ENCODE peak calls at places on chromosomes 1 and 21, in ten cellular contexts. One of them, this sample, is unnamed.

GRCh38 chr1:98920441-98921110 is 84.1 kb downstream of the PLPPR5 start:
- DNase-seq in AG09309: peak
- DNase-seq in neural progenitor cell: no peak
- DNase-seq in effector memory CD4-positive, alpha-beta T cell: no peak
- DNase-seq in cardiac fibroblast: peak
- DNase-seq in fibroblast of lung: peak
- DNase-seq in thoracic aorta: no peak
- DNase-seq in NB4: no peak
- DNase-seq in heart left ventricle: no peak
- DNase-seq in MG63: peak
- DNase-seq in this sample: no peak

GRCh38 chr1:231460614-231461013 is 38.5 kb upstream of the EGLN1 start:
- DNase-seq in neural progenitor cell: no peak
- DNase-seq in AG09309: no peak
- DNase-seq in thoracic aorta: no peak
- DNase-seq in MG63: no peak
- DNase-seq in NB4: peak
- DNase-seq in fibroblast of lung: peak
- DNase-seq in heart left ventricle: no peak
- DNase-seq in cardiac fibroblast: peak
- DNase-seq in effector memory CD4-positive, alpha-beta T cell: peak
- DNase-seq in this sample: peak

GRCh38 chr1:111937147-111937725 is 52.2 kb downstream of the KCND3 start:
- DNase-seq in NB4: no peak
- DNase-seq in cardiac fibroblast: no peak
- DNase-seq in effector memory CD4-positive, alpha-beta T cell: no peak
- DNase-seq in thoracic aorta: no peak
- DNase-seq in AG09309: no peak
- DNase-seq in neural progenitor cell: no peak
- DNase-seq in MG63: peak
- DNase-seq in heart left ventricle: no peak
- DNase-seq in fibroblast of lung: no peak
- DNase-seq in this sample: no peak

GRCh38 chr1:20717452-20718342 is at the start of gene KIF17:
- DNase-seq in MG63: peak
- DNase-seq in cardiac fibroblast: peak
- DNase-seq in NB4: peak
- DNase-seq in effector memory CD4-positive, alpha-beta T cell: peak
- DNase-seq in AG09309: no peak
- DNase-seq in heart left ventricle: peak
- DNase-seq in thoracic aorta: no peak
- DNase-seq in fibroblast of lung: peak
- DNase-seq in neural progenitor cell: peak
- DNase-seq in this sample: no peak

GRCh38 chr1:156766288-156767100 is 841 bp upstream of the PRCC start:
- DNase-seq in heart left ventricle: no peak
- DNase-seq in effector memory CD4-positive, alpha-beta T cell: no peak
- DNase-seq in neural progenitor cell: peak
- DNase-seq in MG63: no peak
- DNase-seq in thoracic aorta: no peak
- DNase-seq in cardiac fibroblast: peak
- DNase-seq in fibroblast of lung: no peak
- DNase-seq in AG09309: no peak
- DNase-seq in NB4: no peak
- DNase-seq in this sample: no peak

GRCh38 chr21:42466700-42467612 is 29.1 kb downstream of the RSPH1 start:
- DNase-seq in effector memory CD4-positive, alpha-beta T cell: no peak
- DNase-seq in thoracic aorta: no peak
- DNase-seq in AG09309: no peak
- DNase-seq in neural progenitor cell: peak
- DNase-seq in NB4: peak
- DNase-seq in MG63: peak
- DNase-seq in cardiac fibroblast: peak
- DNase-seq in heart left ventricle: no peak
- DNase-seq in fibroblast of lung: peak
- DNase-seq in this sample: peak

GRCh38 chr1:5721634-5722215 is 270.5 kb downstream of the NPHP4 start:
- DNase-seq in AG09309: no peak
- DNase-seq in heart left ventricle: no peak
- DNase-seq in NB4: no peak
- DNase-seq in cardiac fibroblast: no peak
- DNase-seq in thoracic aorta: no peak
- DNase-seq in fibroblast of lung: no peak
- DNase-seq in MG63: no peak
- DNase-seq in neural progenitor cell: no peak
- DNase-seq in effector memory CD4-positive, alpha-beta T cell: no peak
- DNase-seq in this sample: no peak

GRCh38 chr1:198333744-198334143 is 176.9 kb downstream of the NEK7 start:
- DNase-seq in heart left ventricle: no peak
- DNase-seq in fibroblast of lung: peak
- DNase-seq in thoracic aorta: no peak
- DNase-seq in AG09309: no peak
- DNase-seq in NB4: no peak
- DNase-seq in MG63: no peak
- DNase-seq in neural progenitor cell: no peak
- DNase-seq in effector memory CD4-positive, alpha-beta T cell: no peak
- DNase-seq in cardiac fibroblast: no peak
- DNase-seq in this sample: no peak

GRCh38 chr21:31470896-31471694 is 127.0 kb upstream of the TIAM1 start:
- DNase-seq in cardiac fibroblast: no peak
- DNase-seq in NB4: no peak
- DNase-seq in thoracic aorta: no peak
- DNase-seq in fibroblast of lung: no peak
- DNase-seq in AG09309: no peak
- DNase-seq in neural progenitor cell: peak
- DNase-seq in heart left ventricle: no peak
- DNase-seq in effector memory CD4-positive, alpha-beta T cell: no peak
- DNase-seq in MG63: no peak
- DNase-seq in this sample: no peak

GRCh38 chr21:33231526-33231925 is 1.8 kb downstream of the IFNAR2 start:
- DNase-seq in fibroblast of lung: no peak
- DNase-seq in NB4: no peak
- DNase-seq in thoracic aorta: no peak
- DNase-seq in heart left ventricle: no peak
- DNase-seq in cardiac fibroblast: no peak
- DNase-seq in effector memory CD4-positive, alpha-beta T cell: no peak
- DNase-seq in MG63: no peak
- DNase-seq in AG09309: no peak
- DNase-seq in neural progenitor cell: no peak
- DNase-seq in this sample: no peak

GRCh38 chr1:202968351-202968750 is 1.3 kb upstream of the CYB5R1 start:
- DNase-seq in neural progenitor cell: no peak
- DNase-seq in MG63: no peak
- DNase-seq in AG09309: no peak
- DNase-seq in heart left ventricle: no peak
- DNase-seq in effector memory CD4-positive, alpha-beta T cell: no peak
- DNase-seq in fibroblast of lung: no peak
- DNase-seq in cardiac fibroblast: no peak
- DNase-seq in thoracic aorta: no peak
- DNase-seq in NB4: no peak
- DNase-seq in this sample: no peak
- H3K4me3 ChIP-seq in neural progenitor cell: peak
- H3K4me3 ChIP-seq in MG63: peak
- H3K4me3 ChIP-seq in AG09309: no peak
- H3K4me3 ChIP-seq in heart left ventricle: no peak
- H3K4me3 ChIP-seq in effector memory CD4-positive, alpha-beta T cell: peak
- H3K4me3 ChIP-seq in fibroblast of lung: peak
- H3K4me3 ChIP-seq in cardiac fibroblast: no peak
- H3K4me3 ChIP-seq in thoracic aorta: peak
- H3K4me3 ChIP-seq in NB4: peak
- H3K4me3 ChIP-seq in this sample: peak

GRCh38 chr1:107499139-107499744 is 358.4 kb downstream of the NTNG1 start:
- DNase-seq in fibroblast of lung: no peak
- DNase-seq in thoracic aorta: no peak
- DNase-seq in neural progenitor cell: no peak
- DNase-seq in NB4: no peak
- DNase-seq in MG63: no peak
- DNase-seq in heart left ventricle: no peak
- DNase-seq in effector memory CD4-positive, alpha-beta T cell: no peak
- DNase-seq in AG09309: no peak
- DNase-seq in cardiac fibroblast: no peak
- DNase-seq in this sample: no peak
- H3K4me3 ChIP-seq in fibroblast of lung: no peak
- H3K4me3 ChIP-seq in thoracic aorta: no peak
- H3K4me3 ChIP-seq in neural progenitor cell: no peak
- H3K4me3 ChIP-seq in NB4: no peak
- H3K4me3 ChIP-seq in MG63: no peak
- H3K4me3 ChIP-seq in heart left ventricle: no peak
- H3K4me3 ChIP-seq in effector memory CD4-positive, alpha-beta T cell: no peak
- H3K4me3 ChIP-seq in AG09309: no peak
- H3K4me3 ChIP-seq in cardiac fibroblast: no peak
- H3K4me3 ChIP-seq in this sample: no peak

GRCh38 chr1:159922499-159923202 is 2.7 kb downstream of the TAGLN2 start:
- DNase-seq in cardiac fibroblast: peak
- DNase-seq in neural progenitor cell: no peak
- DNase-seq in NB4: no peak
- DNase-seq in thoracic aorta: no peak
- DNase-seq in MG63: peak
- DNase-seq in fibroblast of lung: peak
- DNase-seq in AG09309: no peak
- DNase-seq in effector memory CD4-positive, alpha-beta T cell: no peak
- DNase-seq in heart left ventricle: peak
- DNase-seq in this sample: no peak

GRCh38 chr1:159920651-159921050 is 4.7 kb downstream of the TAGLN2 start:
- DNase-seq in NB4: no peak
- DNase-seq in cardiac fibroblast: no peak
- DNase-seq in fibroblast of lung: no peak
- DNase-seq in heart left ventricle: no peak
- DNase-seq in thoracic aorta: no peak
- DNase-seq in MG63: no peak
- DNase-seq in AG09309: no peak
- DNase-seq in neural progenitor cell: no peak
- DNase-seq in effector memory CD4-positive, alpha-beta T cell: no peak
- DNase-seq in this sample: no peak

GRCh38 chr1:159921251-159921650 is 4.1 kb downstream of the TAGLN2 start:
- DNase-seq in cardiac fibroblast: no peak
- DNase-seq in fibroblast of lung: peak
- DNase-seq in neural progenitor cell: no peak
- DNase-seq in thoracic aorta: no peak
- DNase-seq in AG09309: no peak
- DNase-seq in MG63: no peak
- DNase-seq in effector memory CD4-positive, alpha-beta T cell: no peak
- DNase-seq in NB4: no peak
- DNase-seq in heart left ventricle: no peak
- DNase-seq in this sample: no peak

GRCh38 chr1:159923203-159924024 is 1.9 kb downstream of the TAGLN2 start:
- DNase-seq in effector memory CD4-positive, alpha-beta T cell: peak
- DNase-seq in neural progenitor cell: no peak
- DNase-seq in MG63: peak
- DNase-seq in fibroblast of lung: peak
- DNase-seq in thoracic aorta: peak
- DNase-seq in AG09309: no peak
- DNase-seq in NB4: peak
- DNase-seq in heart left ventricle: peak
- DNase-seq in cardiac fibroblast: peak
- DNase-seq in this sample: peak

DNA sequence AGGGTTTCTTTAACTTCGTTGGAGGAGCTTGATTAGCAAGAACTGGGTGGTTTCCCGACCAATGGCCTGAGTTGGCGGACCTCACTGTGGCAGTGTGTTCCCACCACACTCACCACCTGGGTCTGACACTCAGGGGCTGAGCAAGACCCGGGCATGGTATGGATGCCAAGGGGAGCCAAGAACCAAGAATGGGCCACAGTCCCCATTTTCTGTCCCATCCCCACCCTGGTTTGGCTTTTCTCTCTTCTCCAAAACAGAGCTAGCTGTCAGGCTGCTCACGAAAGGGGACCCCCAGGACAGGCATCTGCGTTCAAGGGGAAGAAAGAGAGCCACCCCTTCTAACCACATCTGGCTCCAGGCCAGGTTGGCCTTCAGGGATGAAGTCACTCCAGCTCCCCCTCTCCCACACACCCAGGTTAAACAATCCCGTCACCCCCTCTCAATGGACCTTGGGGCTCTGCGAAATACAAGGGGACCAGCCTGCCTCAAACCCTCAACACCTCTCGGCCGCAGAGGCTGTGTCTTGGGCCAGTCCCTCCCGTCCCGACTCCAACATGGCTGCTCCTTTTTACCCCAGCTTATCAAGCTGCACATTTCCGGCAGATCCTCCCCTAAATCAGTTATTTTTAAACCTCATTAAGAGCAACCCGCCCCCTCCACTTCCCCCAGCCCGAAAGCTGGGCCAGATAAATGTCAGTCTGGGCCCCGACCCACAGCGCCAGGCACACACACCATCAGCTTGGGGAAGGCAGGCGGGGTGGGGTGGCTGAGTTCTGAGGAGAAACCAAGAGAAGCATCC is 3.4 kb downstream of the TAGLN2 start:
- DNase-seq in neural progenitor cell: no peak
- DNase-seq in thoracic aorta: no peak
- DNase-seq in heart left ventricle: no peak
- DNase-seq in effector memory CD4-positive, alpha-beta T cell: no peak
- DNase-seq in NB4: no peak
- DNase-seq in fibroblast of lung: peak
- DNase-seq in cardiac fibroblast: peak
- DNase-seq in MG63: no peak
- DNase-seq in AG09309: no peak
- DNase-seq in this sample: no peak
- H3K4me3 ChIP-seq in neural progenitor cell: no peak
- H3K4me3 ChIP-seq in thoracic aorta: peak
- H3K4me3 ChIP-seq in heart left ventricle: peak
- H3K4me3 ChIP-seq in effector memory CD4-positive, alpha-beta T cell: peak
- H3K4me3 ChIP-seq in NB4: peak
- H3K4me3 ChIP-seq in fibroblast of lung: peak
- H3K4me3 ChIP-seq in cardiac fibroblast: peak
- H3K4me3 ChIP-seq in MG63: peak
- H3K4me3 ChIP-seq in AG09309: peak
- H3K4me3 ChIP-seq in this sample: no peak

GRCh38 chr1:47309427-47309826 is 4.5 kb downstream of the STIL start:
- DNase-seq in MG63: no peak
- DNase-seq in effector memory CD4-positive, alpha-beta T cell: no peak
- DNase-seq in thoracic aorta: no peak
- DNase-seq in fibroblast of lung: no peak
- DNase-seq in heart left ventricle: no peak
- DNase-seq in AG09309: no peak
- DNase-seq in cardiac fibroblast: no peak
- DNase-seq in neural progenitor cell: no peak
- DNase-seq in NB4: no peak
- DNase-seq in this sample: no peak
- H3K4me3 ChIP-seq in MG63: no peak
- H3K4me3 ChIP-seq in effector memory CD4-positive, alpha-beta T cell: no peak
- H3K4me3 ChIP-seq in thoracic aorta: no peak
- H3K4me3 ChIP-seq in fibroblast of lung: no peak
- H3K4me3 ChIP-seq in heart left ventricle: no peak
- H3K4me3 ChIP-seq in AG09309: no peak
- H3K4me3 ChIP-seq in cardiac fibroblast: no peak
- H3K4me3 ChIP-seq in neural progenitor cell: no peak
- H3K4me3 ChIP-seq in NB4: no peak
- H3K4me3 ChIP-seq in this sample: no peak